ENCODE peak calls at places on chromosome 13, in five cellular contexts. I, M, L, X and W are unnamed samples.

GRCh38 chr13:113645329-113645728 is 12.7 kb downstream of the ATP4B start:
- DNase-seq in I (peak), M (no peak), L (no peak), X (no peak), W (no peak)

GRCh38 chr13:27578121-27579030 is 42.0 kb downstream of the LNX2 start:
- DNase-seq in I (no peak), M (no peak), L (no peak), X (no peak), W (no peak)

GRCh38 chr13:89832827-89833226 is 1514.7 kb upstream of the MIR17HG start:
- DNase-seq in I (no peak), M (no peak), L (no peak), X (no peak), W (peak)

GRCh38 chr13:103762523-103762922 is 696.3 kb upstream of the SLC10A2 start:
- DNase-seq in I (no peak), M (no peak), L (no peak), X (no peak), W (no peak)

GRCh38 chr13:94761407-94761806 is 49.1 kb upstream of the SOX21 start:
- DNase-seq in I (no peak), M (no peak), L (no peak), X (no peak), W (no peak)

GRCh38 chr13:50358221-50358620 is 343.0 kb downstream of the KCNRG start:
- DNase-seq in I (no peak), M (no peak), L (no peak), X (no peak), W (no peak)

GRCh38 chr13:76455960-76456359 is 430.2 kb downstream of the KCTD12 start:
- DNase-seq in I (no peak), M (no peak), L (no peak), X (no peak), W (no peak)

GRCh38 chr13:47796816-47797215 is 204.3 kb downstream of the SUCLA2 start:
- DNase-seq in I (no peak), M (peak), L (no peak), X (no peak), W (no peak)

GRCh38 chr13:110228936-110229904 is 77.7 kb downstream of the COL4A1 start:
- DNase-seq in I (no peak), M (no peak), L (no peak), X (no peak), W (no peak)

GRCh38 chr13:113327766-113328391 is 30.8 kb downstream of the LAMP1 start:
- DNase-seq in I (no peak), M (no peak), L (no peak), X (no peak), W (no peak)

GRCh38 chr13:48344264-48344663 is 40.7 kb downstream of the RB1 start:
- DNase-seq in I (no peak), M (no peak), L (no peak), X (no peak), W (no peak)

GRCh38 chr13:81927347-81927746 is 1586.4 kb upstream of the SPRY2 start:
- DNase-seq in I (no peak), M (peak), L (no peak), X (no peak), W (no peak)

GRCh38 chr13:46329624-46330023 is 57.4 kb downstream of the RUBCNL start:
- DNase-seq in I (no peak), M (no peak), L (no peak), X (no peak), W (no peak)

GRCh38 chr13:99528547-99528946 is 27.3 kb downstream of the TM9SF2 start:
- DNase-seq in I (no peak), M (peak), L (no peak), X (no peak), W (peak)

GRCh38 chr13:39406688-39407087 is 196.3 kb downstream of the LHFPL6 start:
- DNase-seq in I (no peak), M (no peak), L (no peak), X (no peak), W (no peak)

GRCh38 chr13:79341202-79341601 is 64.9 kb downstream of the RBM26 start:
- DNase-seq in I (no peak), M (no peak), L (no peak), X (no peak), W (no peak)

GRCh38 chr13:112911285-112911701 is 57.7 kb upstream of the MCF2L start:
- DNase-seq in I (no peak), M (no peak), L (no peak), X (no peak), W (no peak)

GRCh38 chr13:85567909-85568308 is 231.3 kb downstream of the SLITRK6 start:
- DNase-seq in I (no peak), M (no peak), L (no peak), X (no peak), W (no peak)

GRCh38 chr13:76965759-76966421 is 17.6 kb downstream of the ACOD1 start:
- DNase-seq in I (peak), M (no peak), L (peak), X (no peak), W (peak)

GRCh38 chr13:78499802-78500201 is 103.5 kb downstream of the POU4F1 start:
- DNase-seq in I (no peak), M (no peak), L (no peak), X (no peak), W (no peak)

GRCh38 chr13:113553541-113554332 is 30.8 kb upstream of the TFDP1 start:
- DNase-seq in I (peak), M (no peak), L (peak), X (no peak), W (no peak)

GRCh38 chr13:99178636-99179035 is 22.0 kb upstream of the UBAC2 start:
- DNase-seq in I (no peak), M (no peak), L (no peak), X (no peak), W (no peak)

GRCh38 chr13:49240017-49240416 is 7.7 kb upstream of the CDADC1 start:
- DNase-seq in I (no peak), M (peak), L (no peak), X (no peak), W (peak)

GRCh38 chr13:101785858-101786257 is 333.4 kb downstream of the ITGBL1 start:
- DNase-seq in I (no peak), M (peak), L (no peak), X (no peak), W (peak)

GRCh38 chr13:105048685-105049084 is 1486.8 kb downstream of the EFNB2 start:
- DNase-seq in I (no peak), M (no peak), L (no peak), X (no peak), W (no peak)

GRCh38 chr13:38674208-38674607 is 12.7 kb upstream of the FREM2 start:
- DNase-seq in I (no peak), M (no peak), L (no peak), X (no peak), W (no peak)

DNA sequence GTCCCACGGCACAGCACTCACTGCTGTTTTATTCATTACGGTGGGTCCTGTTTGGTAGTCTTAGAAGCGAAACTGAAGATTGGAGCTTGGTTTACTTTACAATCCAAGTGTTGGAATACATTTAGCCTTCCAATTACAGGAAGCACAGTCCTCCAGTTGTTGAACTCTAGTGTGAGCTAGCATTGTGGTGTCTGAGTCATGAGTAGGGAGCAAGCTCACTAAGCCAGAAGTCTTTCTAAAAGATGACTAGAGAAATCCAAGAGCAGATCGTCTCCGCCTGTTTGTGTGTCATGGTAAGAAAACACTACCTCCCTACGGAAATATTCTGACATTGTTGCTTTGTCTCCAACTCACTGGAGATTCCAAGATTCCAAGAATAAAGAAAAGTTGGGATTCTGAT is 10.1 kb upstream of the SHISA2 start:
- DNase-seq in I (no peak), M (no peak), L (no peak), X (no peak), W (peak)
- TF ChIP-seq CTCF in I (no peak), M (no peak), L (no peak), X (no peak), W (no peak)

GRCh38 chr13:32636711-32637110 is 50.5 kb downstream of the PDS5B start:
- DNase-seq in I (no peak), M (no peak), L (no peak), X (no peak), W (no peak)

GRCh38 chr13:32638739-32639138 is 52.5 kb downstream of the PDS5B start:
- DNase-seq in I (no peak), M (no peak), L (no peak), X (no peak), W (no peak)

GRCh38 chr13:32642316-32642715 is 56.1 kb downstream of the PDS5B start:
- DNase-seq in I (no peak), M (no peak), L (no peak), X (no peak), W (no peak)

GRCh38 chr13:32642858-32643257 is 56.6 kb downstream of the PDS5B start:
- DNase-seq in I (no peak), M (no peak), L (no peak), X (no peak), W (no peak)

GRCh38 chr13:32639502-32640105 is 53.4 kb downstream of the PDS5B start:
- DNase-seq in I (peak), M (peak), L (peak), X (peak), W (peak)
- H3K27ac ChIP-seq in I (no peak), M (no peak), L (no peak), X (no peak), W (no peak)

GRCh38 chr13:74306496-74306895 is 172.3 kb upstream of the KLF12 start:
- DNase-seq in I (no peak), M (no peak), L (no peak), X (no peak), W (no peak)
- TF ChIP-seq CTCF in I (no peak), M (no peak), L (no peak), X (no peak), W (no peak)

DNA sequence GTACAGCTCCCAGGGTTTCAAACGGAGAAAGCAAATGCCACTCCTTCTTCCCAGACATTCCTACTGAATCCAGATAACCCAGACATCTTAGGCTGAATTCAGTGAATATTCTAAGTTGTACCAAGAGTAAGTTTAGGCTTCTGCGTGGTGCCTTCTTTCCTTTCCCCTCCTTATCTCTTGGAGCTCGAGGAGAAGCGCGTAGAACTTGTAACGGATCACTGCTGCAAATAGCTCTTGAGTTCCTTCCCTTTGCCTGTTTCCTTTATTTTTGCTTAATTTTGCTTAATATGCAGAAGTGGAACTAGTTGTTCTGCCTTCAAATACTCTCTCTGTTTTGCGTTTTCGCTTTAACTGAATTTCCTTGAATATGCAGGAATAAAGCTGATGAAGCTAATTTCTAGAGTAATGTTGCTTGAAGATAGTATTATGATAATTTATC is 991 bp downstream of the WDFY2 start:
- DNase-seq in I (no peak), M (peak), L (no peak), X (no peak), W (no peak)
- H3K27ac ChIP-seq in I (peak), M (peak), L (peak), X (peak), W (peak)